ENCODE peak calls at places on chromosome 3, in eight cellular contexts. P, C, B, U, R, A, S and K are unnamed samples.

GRCh38 chr3:150577854-150578253 is 25.3 kb upstream of the SELENOT start:
- DNase-seq in U (no peak), A (peak), C (no peak), R (no peak), S (no peak), P (no peak), B (no peak), K (no peak)

GRCh38 chr3:157175678-157176077 is 15.7 kb upstream of the CCNL1 start:
- DNase-seq in R (no peak), U (no peak), P (no peak), B (no peak), C (peak), S (no peak), A (no peak), K (no peak)

GRCh38 chr3:117626577-117626976 is 917.0 kb downstream of the TUSC7 start:
- DNase-seq in P (no peak), A (no peak), R (no peak), S (no peak), B (no peak), C (no peak), U (no peak), K (no peak)

GRCh38 chr3:136194409-136195257 is 1.5 kb downstream of the MSL2 start:
- DNase-seq in U (no peak), P (peak), R (peak), A (no peak), S (no peak), B (peak), C (peak), K (no peak)

GRCh38 chr3:122962149-122962548 is 65.4 kb downstream of the SEMA5B start:
- DNase-seq in R (no peak), B (no peak), A (peak), C (peak), S (no peak), U (no peak), P (no peak), K (no peak)

GRCh38 chr3:151093148-151093547 is 7.7 kb downstream of the MED12L start:
- DNase-seq in B (no peak), C (no peak), R (no peak), S (no peak), P (no peak), U (no peak), A (no peak), K (no peak)

GRCh38 chr3:41362638-41363559 is 163.6 kb downstream of the CTNNB1 start:
- DNase-seq in U (no peak), B (no peak), P (peak), A (no peak), S (no peak), C (no peak), R (peak), K (no peak)

GRCh38 chr3:56769125-56769709 is 32.5 kb downstream of the ARHGEF3 start:
- DNase-seq in P (peak), U (no peak), A (no peak), R (peak), S (no peak), C (no peak), B (no peak), K (no peak)

GRCh38 chr3:59839283-59839682 is 789.5 kb upstream of the CFAP20DC start:
- DNase-seq in C (no peak), S (peak), P (no peak), B (no peak), A (peak), R (no peak), U (no peak), K (peak)

GRCh38 chr3:59189561-59190338 is 139.9 kb upstream of the CFAP20DC start:
- DNase-seq in C (no peak), P (no peak), U (no peak), S (no peak), A (peak), R (no peak), B (no peak), K (no peak)

GRCh38 chr3:127455541-127456450 is 134.7 kb downstream of the TPRA1 start:
- DNase-seq in C (peak), R (peak), A (peak), P (peak), S (peak), B (no peak), U (no peak), K (no peak)

GRCh38 chr3:4866841-4867240 is 112.4 kb upstream of the BHLHE40 start:
- DNase-seq in U (no peak), P (no peak), A (peak), C (no peak), S (peak), R (no peak), B (no peak), K (peak)

GRCh38 chr3:64798316-64798715 is 110.5 kb upstream of the ADAMTS9 start:
- DNase-seq in P (no peak), C (no peak), U (no peak), S (no peak), A (no peak), R (no peak), B (no peak), K (no peak)

GRCh38 chr3:124986153-124987143 is 51.9 kb upstream of the MUC13 start:
- DNase-seq in A (peak), S (peak), C (no peak), U (peak), P (peak), R (no peak), B (no peak), K (peak)

GRCh38 chr3:42122261-42123011 is 31.3 kb downstream of the TRAK1 start:
- DNase-seq in P (no peak), U (no peak), S (no peak), R (no peak), C (no peak), B (no peak), A (peak), K (no peak)

GRCh38 chr3:99720985-99721632 is 82.7 kb downstream of the COL8A1 start:
- DNase-seq in U (no peak), R (no peak), P (no peak), S (peak), C (no peak), B (no peak), A (peak), K (no peak)

GRCh38 chr3:110583373-110583935 is 488.2 kb upstream of the NECTIN3 start:
- DNase-seq in C (no peak), S (no peak), P (no peak), B (no peak), A (no peak), R (no peak), U (no peak), K (no peak)

GRCh38 chr3:105285653-105286241 is 81.0 kb upstream of the ALCAM start:
- DNase-seq in R (no peak), P (no peak), C (no peak), A (no peak), B (no peak), U (no peak), S (no peak), K (no peak)

GRCh38 chr3:79765854-79766253 is 1.9 kb downstream of the ROBO1 start:
- DNase-seq in R (no peak), A (no peak), P (no peak), U (no peak), C (no peak), S (no peak), B (no peak), K (no peak)

GRCh38 chr3:63824309-63824708 is 5.2 kb downstream of the C3orf49 start:
- DNase-seq in B (no peak), C (no peak), A (peak), P (no peak), R (no peak), S (peak), U (peak), K (no peak)

GRCh38 chr3:99965681-99966408 is 148.2 kb downstream of the CMSS1 start:
- DNase-seq in U (no peak), A (no peak), S (no peak), R (no peak), B (no peak), P (no peak), C (no peak), K (no peak)

GRCh38 chr3:17555525-17555924 is 186.9 kb downstream of the TBC1D5 start:
- DNase-seq in U (no peak), B (no peak), P (no peak), S (no peak), C (no peak), A (no peak), R (no peak), K (no peak)

GRCh38 chr3:142218703-142219102 is 6.7 kb downstream of the GK5 start:
- DNase-seq in A (peak), B (no peak), R (no peak), C (no peak), S (peak), U (no peak), P (no peak), K (no peak)

GRCh38 chr3:97713634-97714033 is 50.9 kb upstream of the ARL6 start:
- DNase-seq in R (no peak), S (no peak), U (no peak), B (no peak), P (no peak), C (no peak), A (no peak), K (no peak)

GRCh38 chr3:156448300-156448699 is 106.6 kb downstream of the SSR3 start:
- DNase-seq in U (no peak), S (no peak), R (peak), C (no peak), P (no peak), B (peak), A (peak), K (no peak)

GRCh38 chr3:194671511-194671899 is 486 bp downstream of the LSG1 start:
- DNase-seq in S (no peak), U (no peak), C (no peak), B (no peak), A (no peak), P (no peak), R (no peak), K (no peak)

GRCh38 chr3:51937014-51937413 is 4.7 kb downstream of the RRP9 start:
- DNase-seq in B (no peak), R (no peak), S (peak), U (no peak), C (peak), P (no peak), A (no peak), K (no peak)

GRCh38 chr3:52350436-52350835 is 34.3 kb downstream of the DNAH1 start:
- DNase-seq in A (no peak), C (peak), P (no peak), R (no peak), U (no peak), S (no peak), B (peak), K (no peak)

GRCh38 chr3:183583331-183584245 is 28.1 kb upstream of the KLHL6 start:
- DNase-seq in U (no peak), C (no peak), S (no peak), B (no peak), P (no peak), A (no peak), R (no peak), K (no peak)

GRCh38 chr3:126750760-126751129 is 46.7 kb downstream of the CHCHD6 start:
- DNase-seq in A (no peak), P (no peak), C (no peak), B (no peak), U (no peak), S (no peak), R (peak), K (no peak)

GRCh38 chr3:194274424-194275085 is 76.6 kb downstream of the CPN2 start:
- DNase-seq in S (no peak), U (no peak), R (peak), A (peak), P (no peak), B (no peak), C (no peak), K (no peak)

GRCh38 chr3:42600958-42601675 is 631 bp downstream of the NKTR start:
- DNase-seq in B (peak), A (peak), P (no peak), R (no peak), S (peak), C (no peak), U (no peak), K (peak)

GRCh38 chr3:32873491-32874130 is 55.8 kb downstream of the TRIM71 start:
- DNase-seq in C (no peak), S (no peak), U (no peak), A (no peak), R (no peak), B (no peak), P (no peak), K (no peak)

GRCh38 chr3:52436500-52437106 is 8.3 kb downstream of the SEMA3G start:
- DNase-seq in C (no peak), P (no peak), U (no peak), A (peak), B (no peak), R (no peak), S (no peak), K (no peak)

GRCh38 chr3:70120360-70120966 is 120.9 kb downstream of the SAMMSON start:
- DNase-seq in S (peak), A (peak), P (peak), R (peak), B (peak), U (peak), C (peak), K (no peak)

GRCh38 chr3:7917443-7918151 is 584.0 kb upstream of the LMCD1 start:
- DNase-seq in R (no peak), U (no peak), S (no peak), C (no peak), A (no peak), P (no peak), B (no peak), K (no peak)

GRCh38 chr3:141986548-141987107 is 110.2 kb downstream of the ATP1B3 start:
- DNase-seq in S (no peak), P (no peak), R (no peak), U (no peak), C (no peak), B (no peak), A (no peak), K (no peak)

GRCh38 chr3:171842864-171843511 is at the start of gene TMEM212:
- DNase-seq in C (no peak), S (peak), R (no peak), A (peak), P (no peak), B (no peak), U (no peak), K (no peak)
- TF ChIP-seq CTCF in C (no peak), S (no peak), R (no peak), A (no peak), P (no peak), B (no peak), U (no peak), K (no peak)

GRCh38 chr3:139319428-139320402 is 24.1 kb upstream of the MRPS22 start:
- DNase-seq in A (no peak), B (no peak), S (no peak), C (no peak), U (no peak), R (peak), P (peak), K (no peak)
- TF ChIP-seq CTCF in A (peak), B (no peak), S (peak), C (peak), U (peak), R (peak), P (peak), K (peak)

DNA sequence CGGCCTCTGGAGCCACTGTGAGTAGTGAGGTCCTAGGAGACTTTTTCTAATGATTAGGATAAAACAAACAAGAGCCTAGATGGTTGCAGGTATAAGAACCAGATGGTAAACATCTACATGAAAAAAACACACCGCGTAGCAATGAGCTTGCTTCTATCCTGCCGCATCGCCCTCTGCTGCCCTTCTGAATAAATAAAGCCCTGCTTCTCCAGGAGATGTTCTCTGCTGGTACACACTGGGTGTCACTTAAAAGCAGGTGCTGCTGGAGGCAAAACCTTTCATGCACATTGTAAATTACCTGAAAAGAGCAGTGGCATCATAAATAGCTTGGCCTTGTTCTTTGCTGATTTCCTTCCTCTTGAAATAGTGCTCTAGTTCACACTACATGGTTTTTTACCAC is 164.4 kb upstream of the TOPAZ1 start:
- DNase-seq in C (no peak), A (peak), B (no peak), S (no peak), R (no peak), U (no peak), P (no peak), K (no peak)
- TF ChIP-seq CTCF in C (no peak), A (peak), B (no peak), S (no peak), R (no peak), U (peak), P (peak), K (peak)

GRCh38 chr3:128787256-128788253 is 61.6 kb downstream of the RAB7A start:
- DNase-seq in B (no peak), A (peak), U (peak), C (no peak), R (no peak), S (peak), P (peak), K (no peak)
- TF ChIP-seq CTCF in B (peak), A (peak), U (peak), C (peak), R (peak), S (no peak), P (peak), K (peak)

GRCh38 chr3:14146381-14147062 is 21.7 kb downstream of the TMEM43 start:
- DNase-seq in B (no peak), U (no peak), S (no peak), C (peak), A (no peak), P (no peak), R (no peak), K (no peak)

GRCh38 chr3:14144423-14145075 is 19.7 kb downstream of the TMEM43 start:
- DNase-seq in C (no peak), R (no peak), A (peak), U (peak), S (peak), P (no peak), B (peak), K (peak)

GRCh38 chr3:14147063-14147435 is 22.2 kb downstream of the TMEM43 start:
- DNase-seq in C (no peak), R (no peak), A (no peak), S (no peak), U (no peak), B (no peak), P (no peak), K (no peak)

GRCh38 chr3:14145236-14145635 is 20.4 kb downstream of the TMEM43 start:
- DNase-seq in S (peak), C (no peak), B (no peak), A (peak), P (no peak), R (no peak), U (no peak), K (no peak)

GRCh38 chr3:14145670-14146380 is 21.0 kb downstream of the TMEM43 start:
- DNase-seq in P (no peak), A (no peak), R (no peak), C (no peak), B (no peak), U (no peak), S (no peak), K (no peak)
- TF ChIP-seq CTCF in P (no peak), A (no peak), R (no peak), C (no peak), B (no peak), U (no peak), S (no peak), K (peak)

DNA sequence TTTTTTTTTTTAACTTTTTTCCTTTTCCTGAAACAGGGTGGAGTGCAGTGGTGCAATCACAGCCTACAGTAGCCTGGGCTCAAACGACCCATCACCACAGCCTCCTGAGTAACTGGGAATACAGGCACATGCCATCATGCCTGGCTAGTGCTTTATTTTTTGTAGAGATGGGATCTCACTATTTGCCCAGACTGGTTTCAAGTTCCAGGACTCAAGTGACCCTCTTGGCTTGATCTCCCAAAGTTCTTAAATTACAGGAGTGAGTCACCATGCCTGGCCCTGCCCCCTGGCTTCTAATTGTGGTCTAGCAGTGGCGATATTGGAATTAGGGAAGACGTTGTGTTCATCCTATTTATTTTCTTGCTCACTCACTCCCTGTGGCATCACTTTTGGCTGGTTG is 1138.4 kb downstream of the SI start:
- DNase-seq in B (no peak), A (no peak), P (no peak), R (no peak), U (no peak), S (peak), C (no peak), K (no peak)
- TF ChIP-seq CTCF in B (no peak), A (no peak), P (peak), R (no peak), U (no peak), S (no peak), C (no peak), K (no peak)